ENCODE peak calls at places on chromosome 17, in six cellular contexts. G is H1, R is IMR-90, N is mesenchymal stem cell, T is H9, I is trophoblast cell. W is an unnamed sample.

GRCh38 chr17:4673169-4673568 is 30.8 kb downstream of the PELP1 start:
- DNase-seq in G (no peak), R (no peak), N (no peak), T (no peak), I (no peak), W (no peak)

GRCh38 chr17:17750881-17751280 is 69.6 kb downstream of the RAI1 start:
- DNase-seq in G (no peak), R (no peak), N (no peak), T (no peak), I (no peak), W (no peak)

GRCh38 chr17:4583796-4584124 is 569 bp upstream of the SMTNL2 start:
- DNase-seq in G (peak; percentile 74), R (no peak), N (peak; percentile 40), T (peak; percentile 75), I (no peak), W (no peak)

GRCh38 chr17:49873466-49873865 is 25.6 kb upstream of the TAC4 start:
- DNase-seq in G (no peak), R (no peak), N (no peak), T (peak; percentile 30), I (no peak), W (no peak)

GRCh38 chr17:75983501-75984181 is 4.6 kb downstream of the TEN1 start:
- DNase-seq in G (peak; percentile 70), R (no peak), N (no peak), T (peak; percentile 90), I (peak; percentile 86), W (no peak)

GRCh38 chr17:57986841-57987581 is 1.0 kb downstream of the VEZF1 start:
- DNase-seq in G (no peak), R (peak; percentile 91), N (peak; percentile 88), T (no peak), I (peak; percentile 63), W (peak; percentile 63)

GRCh38 chr17:79810138-79811027 is 13.5 kb upstream of the CBX8 start:
- DNase-seq in G (peak; percentile 79), R (peak; percentile 76), N (peak; percentile 77), T (peak; percentile 94), I (peak; percentile 64), W (no peak)

GRCh38 chr17:48894886-48895285 is 2.3 kb downstream of the ATP5MC1 start:
- DNase-seq in G (no peak), R (no peak), N (no peak), T (no peak), I (no peak), W (no peak)

GRCh38 chr17:15498107-15498506 is 30.7 kb upstream of the CDRT4 start:
- DNase-seq in G (no peak), R (no peak), N (no peak), T (peak; percentile 47), I (no peak), W (no peak)

GRCh38 chr17:73318427-73318813 is 6.6 kb upstream of the CDC42EP4 start:
- DNase-seq in G (no peak), R (no peak), N (no peak), T (no peak), I (no peak), W (no peak)

DNA sequence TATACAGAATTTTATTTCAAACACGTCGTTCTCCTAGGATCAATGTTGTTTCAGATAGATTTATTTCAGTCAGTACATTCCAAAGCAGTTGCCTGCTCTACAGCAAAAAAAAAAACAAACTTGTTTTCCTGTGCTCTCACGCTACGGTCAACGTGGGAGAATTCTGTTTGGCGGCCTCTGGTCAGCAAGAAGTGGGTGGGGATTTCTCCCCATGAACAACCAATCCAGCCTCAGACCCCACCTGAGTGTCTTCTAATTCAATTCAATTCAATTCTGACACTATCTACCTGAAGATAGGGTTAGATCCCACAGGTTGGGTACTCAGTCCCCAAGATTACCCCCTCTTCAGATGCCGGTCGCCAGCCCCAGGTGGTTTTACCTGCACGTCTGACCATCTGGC is 22.1 kb downstream of the C17orf58 start:
- DNase-seq in G (no peak), R (no peak), N (peak; percentile 69), T (peak; percentile 72), I (no peak), W (no peak)
- H3K4ac ChIP-seq in G (peak overlapping the region; percentile 34), R (no peak overlapping the region), N (no peak overlapping the region), T (no peak overlapping the region), I (no peak overlapping the region), W (no peak overlapping the region)

DNA sequence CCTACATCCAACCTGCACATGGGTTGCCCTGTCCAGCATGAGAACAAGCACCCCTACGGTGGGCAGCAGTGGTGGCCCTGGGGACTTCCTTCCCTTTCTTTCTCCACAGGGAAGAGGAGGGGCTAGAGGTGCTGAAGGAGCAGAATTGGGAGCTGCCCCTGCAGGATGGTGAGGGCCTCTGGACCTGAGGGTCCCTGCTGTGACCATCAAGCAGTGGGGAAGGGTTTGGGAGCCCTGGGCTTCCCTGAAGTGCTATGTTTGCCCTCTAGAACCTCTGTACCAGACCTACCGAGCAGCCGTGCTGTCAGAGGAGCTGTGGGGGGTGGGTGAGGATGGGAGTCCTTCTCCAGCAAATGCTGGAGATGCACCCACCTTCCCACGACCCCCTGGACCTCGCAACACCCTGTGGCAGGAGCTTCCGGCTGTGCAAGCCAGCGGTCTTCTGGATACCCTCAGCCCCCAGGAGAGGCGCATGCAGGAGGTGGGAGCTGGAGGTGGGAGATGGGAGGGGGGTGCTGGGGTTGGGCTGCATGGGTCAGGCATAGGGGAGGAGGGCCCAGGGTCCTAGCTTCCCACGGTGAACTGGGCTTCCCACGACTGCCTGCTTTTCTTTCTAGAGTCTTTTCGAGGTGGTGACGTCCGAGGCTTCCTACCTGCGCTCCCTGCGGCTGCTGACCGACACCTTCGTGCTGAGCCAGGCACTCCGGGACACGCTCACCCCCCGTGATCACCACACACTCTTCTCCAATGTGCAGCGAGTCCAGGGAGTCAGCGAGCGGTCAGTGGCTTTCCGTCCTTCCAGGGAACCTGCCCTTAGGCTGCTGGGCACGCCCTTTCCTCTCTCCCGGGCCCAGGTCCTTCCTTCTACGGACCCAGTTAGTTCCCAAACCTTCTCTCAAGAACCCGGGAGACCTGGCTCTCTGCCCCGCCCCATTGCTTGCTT is 5.0 kb downstream of the ARHGEF15 start:
- DNase-seq in G (no peak), R (no peak), N (no peak), T (no peak), I (no peak), W (no peak)
- H2AFZ ChIP-seq in G (peak overlapping the region; percentile 97), R (peak overlapping the region; percentile 71), N (no peak overlapping the region), T (no peak overlapping the region), I (no peak overlapping the region), W (peak overlapping the region; percentile 83)

GRCh38 chr17:82101767-82102679 is 4.0 kb upstream of the FASN start:
- DNase-seq in G (no peak), R (no peak), N (no peak), T (no peak), I (no peak), W (no peak)
- H3K4ac ChIP-seq in G (peak overlapping the region; percentile 72), R (no peak overlapping the region), N (no peak overlapping the region), T (no peak overlapping the region), I (no peak overlapping the region), W (no peak overlapping the region)

GRCh38 chr17:8725881-8726280 is 18.8 kb downstream of the CCDC42 start:
- DNase-seq in G (no peak), R (no peak), N (no peak), T (no peak), I (no peak), W (no peak)
- H2AFZ ChIP-seq in G (no peak overlapping the region), R (no peak overlapping the region), N (no peak overlapping the region), T (no peak overlapping the region), I (no peak overlapping the region), W (peak overlapping the region; percentile 48)

GRCh38 chr17:40645932-40646331 is 1.7 kb downstream of the SMARCE1 start:
- DNase-seq in G (no peak), R (no peak), N (peak; percentile 20), T (no peak), I (no peak), W (no peak)

GRCh38 chr17:40645291-40645690 is 2.3 kb downstream of the SMARCE1 start:
- DNase-seq in G (no peak), R (no peak), N (no peak), T (no peak), I (no peak), W (no peak)

GRCh38 chr17:40648326-40648968 is 829 bp upstream of the SMARCE1 start:
- DNase-seq in G (no peak), R (peak; percentile 19), N (no peak), T (no peak), I (peak; percentile 10), W (peak; percentile 69)

GRCh38 chr17:40647549-40648325 is at the start of gene SMARCE1:
- DNase-seq in G (peak; percentile 82), R (peak; percentile 67), N (peak; percentile 86), T (peak; percentile 81), I (peak; percentile 69), W (peak; percentile 80)

DNA sequence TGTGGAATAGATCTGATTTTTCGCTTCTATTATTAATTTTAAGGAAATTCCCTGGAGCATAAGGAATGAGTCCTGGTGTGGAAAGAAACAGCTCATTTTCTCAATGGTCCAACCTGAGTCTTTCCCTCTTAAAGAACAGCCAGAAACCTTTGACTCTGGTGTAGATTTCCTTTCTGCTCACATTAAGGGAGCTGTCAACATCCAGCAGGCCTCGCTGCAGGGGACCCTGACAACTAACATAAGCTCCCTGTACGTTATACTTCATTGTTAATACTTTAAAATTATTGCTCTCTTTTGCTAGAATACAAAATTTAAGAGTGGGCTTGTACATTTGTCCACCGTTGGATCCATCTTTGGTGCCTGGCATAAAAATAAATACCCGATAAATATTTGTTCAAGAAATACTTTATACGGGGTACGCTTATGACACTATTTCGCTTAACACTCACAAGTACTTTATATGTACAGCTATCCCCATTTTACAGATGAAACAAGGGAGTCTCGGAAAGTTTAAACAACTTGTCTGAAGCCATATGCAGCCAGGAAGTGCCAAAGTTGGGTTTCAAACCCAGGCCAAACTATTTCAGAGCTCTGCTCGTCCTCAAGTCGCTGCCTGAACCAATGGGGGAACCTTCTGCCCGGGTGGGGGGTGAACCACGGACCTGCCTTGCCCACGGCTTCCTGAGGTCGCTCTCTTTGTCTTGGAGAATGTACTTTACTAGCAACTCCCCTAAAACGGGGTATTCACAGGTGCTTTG is 648 bp downstream of the SMARCE1 start:
- DNase-seq in G (no peak), R (peak; percentile 43), N (peak; percentile 20), T (no peak), I (peak; percentile 7), W (no peak)
- H3K4ac ChIP-seq in G (peak overlapping the region; percentile 74), R (peak overlapping the region; percentile 93), N (peak overlapping the region; percentile 100), T (no peak overlapping the region), I (peak overlapping the region; percentile 100), W (peak overlapping the region; percentile 97)

GRCh38 chr17:18963126-18964017 is 11.4 kb downstream of the SLC5A10 start:
- DNase-seq in G (no peak), R (peak; percentile 50), N (no peak), T (no peak), I (no peak), W (no peak)
- H2AFZ ChIP-seq in G (no peak overlapping the region), R (peak overlapping the region; percentile 82), N (peak overlapping the region; percentile 49), T (no peak overlapping the region), I (no peak overlapping the region), W (no peak overlapping the region)

GRCh38 chr17:37608369-37609169 is 649 bp downstream of the SYNRG start:
- DNase-seq in G (no peak), R (peak; percentile 48), N (peak; percentile 59), T (peak; percentile 79), I (peak; percentile 2), W (peak; percentile 77)
- H3K4ac ChIP-seq in G (no peak overlapping the region), R (peak overlapping the region; percentile 75), N (peak overlapping the region; percentile 86), T (no peak overlapping the region), I (peak overlapping the region; percentile 16), W (no peak overlapping the region)

DNA sequence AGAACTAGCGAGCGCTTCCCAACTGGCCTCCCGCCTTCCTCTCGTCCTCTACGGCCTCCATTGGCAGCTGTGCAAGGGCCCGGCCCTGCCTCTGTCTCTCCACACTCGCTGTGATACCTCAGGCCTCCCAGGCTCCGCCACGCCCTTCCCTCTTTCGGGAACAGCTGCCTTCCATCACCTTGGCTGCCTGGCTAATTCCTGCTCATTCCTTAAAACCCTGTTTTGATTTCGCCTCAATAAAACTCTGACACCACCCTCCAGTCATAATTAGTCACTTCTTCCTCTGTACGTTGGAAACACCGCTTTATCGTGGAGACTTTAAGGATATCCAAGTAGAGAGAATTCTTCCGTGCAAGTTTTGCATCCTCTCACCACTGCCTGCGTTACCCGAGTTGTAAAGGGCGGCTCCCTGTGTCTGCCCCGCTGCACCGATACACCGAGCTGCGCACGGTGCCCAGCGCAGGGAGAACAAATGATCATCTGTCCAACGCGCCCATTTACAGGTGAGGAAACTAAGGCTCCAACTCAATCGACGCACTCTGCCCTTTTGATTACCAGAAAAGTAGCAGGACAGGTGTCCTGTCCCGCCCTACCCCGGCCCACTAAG is 139.6 kb downstream of the SEC14L1 start:
- DNase-seq in G (peak; percentile 66), R (peak; percentile 84), N (peak; percentile 77), T (peak; percentile 66), I (peak; percentile 70), W (no peak)
- H2AFZ ChIP-seq in G (peak overlapping the region; percentile 4), R (peak overlapping the region; percentile 87), N (peak overlapping the region; percentile 19), T (no peak overlapping the region), I (peak overlapping the region; percentile 30), W (no peak overlapping the region)